ENCODE peak calls at places on chromosomes 13 and 19, in seven cellular contexts. G is GM12891, R is GM12878, L is H1, B is SK-N-SH, I is K562, A is HepG2. X is an unnamed sample.

GRCh38 chr13:98274921-98275487 is 97.9 kb upstream of the RNF113B start:
- DNase-seq in B (no peak), L (no peak), G (no peak), I (no peak), R (no peak), A (no peak), X (no peak)

GRCh38 chr13:80508031-80508430 is 167.1 kb upstream of the SPRY2 start:
- DNase-seq in R (no peak), G (no peak), I (no peak), A (no peak), L (no peak), B (no peak), X (no peak)

GRCh38 chr19:52498571-52498970 is 28.9 kb upstream of the ZNF808 start:
- DNase-seq in G (no peak), L (no peak), I (no peak), B (no peak), A (no peak), R (no peak), X (no peak)

GRCh38 chr19:45640849-45641273 is 1.7 kb upstream of the EML2 start:
- DNase-seq in R (no peak), L (no peak), B (no peak), G (no peak), A (peak; percentile 13), I (peak; percentile 43), X (no peak)

GRCh38 chr19:44745887-44746600 is 2.5 kb upstream of the BCL3 start:
- DNase-seq in A (no peak), I (no peak), L (no peak), R (no peak), G (no peak), B (no peak), X (no peak)

GRCh38 chr13:45113809-45114208 is 6.5 kb upstream of the GTF2F2 start:
- DNase-seq in B (no peak), A (no peak), L (no peak), R (no peak), I (no peak), G (no peak), X (no peak)

GRCh38 chr13:35804901-35805300 is 326.3 kb downstream of the DCLK1 start:
- DNase-seq in G (no peak), L (no peak), R (no peak), B (no peak), A (no peak), I (no peak), X (no peak)

GRCh38 chr13:23352161-23352560 is 81.3 kb downstream of the SACS start:
- DNase-seq in I (no peak), A (no peak), R (no peak), L (no peak), B (peak; percentile 69), G (no peak), X (no peak)

GRCh38 chr19:18999896-19000620 is 33.3 kb downstream of the SUGP2 start:
- DNase-seq in B (peak; percentile 47), I (no peak), L (no peak), R (no peak), A (no peak), G (no peak), X (no peak)

GRCh38 chr13:26735677-26736076 is 24.9 kb downstream of the GPR12 start:
- DNase-seq in B (no peak), R (no peak), L (no peak), I (no peak), G (no peak), A (no peak), X (no peak)

GRCh38 chr19:33393286-33394005 is 19.9 kb downstream of the CEBPG start:
- DNase-seq in G (peak; percentile 33), I (no peak), B (peak; percentile 47), A (peak; percentile 54), R (no peak), L (no peak), X (no peak)

GRCh38 chr13:87128006-87128405 is 543.2 kb upstream of the SLITRK5 start:
- DNase-seq in B (no peak), I (no peak), R (no peak), A (no peak), L (peak; percentile 43), G (no peak), X (no peak)

DNA sequence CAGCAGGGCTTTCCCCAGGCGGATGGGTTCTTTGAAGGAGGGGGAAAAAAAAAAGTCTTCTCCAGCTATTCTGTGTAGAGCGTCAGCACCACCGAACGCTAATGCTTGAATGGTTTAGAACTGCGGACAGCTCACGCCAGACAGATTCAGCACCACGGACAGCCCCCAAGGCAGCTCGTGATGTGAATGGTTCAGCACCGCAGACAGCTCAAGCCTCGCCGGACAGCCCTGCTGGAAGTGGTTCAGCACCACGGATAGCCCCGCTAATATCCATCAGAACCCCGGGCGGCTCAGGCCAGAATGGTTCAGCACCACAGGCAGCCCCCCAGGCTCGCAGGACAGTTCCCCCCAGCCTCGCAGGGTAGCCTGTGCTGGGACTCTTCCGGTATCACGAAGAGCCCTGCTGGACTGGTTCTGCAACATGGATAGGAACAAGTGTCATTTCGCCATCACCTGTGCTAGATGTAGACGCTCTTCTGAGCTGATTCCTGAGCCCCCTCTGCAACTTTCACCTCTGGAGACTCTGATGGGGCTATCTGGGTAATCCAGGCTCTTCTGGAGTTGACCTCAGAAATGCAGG is 4.9 kb upstream of the SMIM17 start:
- DNase-seq in A (peak; percentile 54), B (no peak), G (peak; percentile 34), R (no peak), L (peak; percentile 65), I (peak; percentile 60), X (no peak)
- TF ChIP-seq TAF1 in A (peak; percentile 78), B (no peak), G (no peak), R (no peak), L (no peak), I (no peak), X (no peak)

DNA sequence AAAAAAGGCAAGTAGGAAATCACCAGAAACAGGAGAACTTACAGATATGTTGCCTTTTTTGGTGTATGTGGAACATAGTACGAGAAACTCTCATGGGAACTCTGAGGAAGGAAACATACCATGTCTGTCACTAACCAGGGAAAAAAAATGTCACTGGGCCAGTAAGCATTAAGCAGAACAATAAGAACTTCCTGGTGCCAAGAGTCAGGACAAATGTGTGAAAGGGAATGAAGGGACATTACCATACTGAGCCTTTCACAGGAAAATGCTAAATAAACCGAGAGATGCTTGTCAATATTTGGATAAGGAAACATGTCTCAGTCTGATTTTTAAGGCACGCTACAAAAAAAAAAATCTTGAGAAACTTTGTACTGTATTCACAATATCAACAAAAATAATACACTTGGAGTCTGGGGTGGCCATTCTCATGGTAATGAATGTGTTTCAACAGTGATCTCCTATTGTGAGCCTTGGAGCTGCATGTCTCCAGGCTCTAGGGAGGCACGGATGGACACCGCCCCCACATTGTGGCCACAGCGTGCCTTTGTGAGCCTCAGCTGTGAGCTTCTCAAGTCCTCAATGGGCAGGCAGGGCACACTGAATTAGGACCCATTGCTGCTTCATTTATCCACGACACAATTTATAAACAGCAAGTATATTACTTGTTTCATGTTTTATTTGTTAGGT is 113.0 kb upstream of the ARGLU1 start:
- DNase-seq in L (peak; percentile 36), G (no peak), R (no peak), B (no peak), A (no peak), I (no peak), X (no peak)
- TF ChIP-seq TAF1 in L (no peak), G (no peak), R (no peak), B (no peak), A (no peak), I (no peak), X (no peak)

DNA sequence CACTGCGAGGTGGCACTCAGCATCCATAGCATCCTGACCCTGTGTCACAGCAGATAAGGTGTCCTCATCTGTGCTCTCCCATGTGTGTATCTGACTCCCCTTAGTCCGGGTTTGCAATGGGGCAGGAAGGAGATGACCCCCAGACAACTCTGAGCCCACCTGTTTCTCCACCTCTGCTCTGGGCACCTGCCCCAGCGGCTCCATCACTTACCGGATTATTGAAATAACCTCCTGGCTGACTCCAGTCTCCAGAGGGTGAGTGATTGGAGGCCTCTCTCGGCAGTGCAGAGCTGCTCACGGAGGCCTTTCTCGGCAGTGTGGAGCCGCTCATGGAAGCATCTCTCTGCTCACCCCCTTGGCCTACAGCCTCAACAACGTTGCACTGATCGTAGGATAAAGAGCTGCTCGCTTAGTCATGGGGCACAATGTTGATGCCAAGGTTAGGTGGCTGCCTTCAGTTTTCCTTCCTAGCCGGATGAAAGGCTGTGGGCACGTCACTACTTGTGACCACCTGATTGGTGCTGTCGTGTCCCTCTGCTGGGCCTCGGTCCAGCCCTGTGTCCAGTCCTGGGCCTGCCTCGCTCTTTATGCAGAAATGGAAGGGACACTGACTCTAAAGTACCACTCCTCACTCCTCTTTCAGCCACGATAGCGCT is 67.6 kb downstream of the TEX29 start:
- DNase-seq in G (no peak), A (no peak), B (no peak), I (no peak), L (no peak), R (no peak), X (no peak)
- TF ChIP-seq TAF1 in G (no peak), A (no peak), B (no peak), I (no peak), L (no peak), R (no peak), X (no peak)

GRCh38 chr19:39238209-39238608 is 6.6 kb downstream of the IFNL3 start:
- DNase-seq in L (no peak), A (no peak), G (no peak), I (no peak), R (no peak), B (no peak), X (no peak)

GRCh38 chr19:39236527-39236926 is 8.3 kb downstream of the IFNL3 start:
- DNase-seq in I (no peak), B (no peak), A (no peak), L (no peak), G (no peak), R (no peak), X (no peak)

GRCh38 chr19:39240421-39240820 is 4.4 kb downstream of the IFNL3 start:
- DNase-seq in B (no peak), R (no peak), L (no peak), I (no peak), A (no peak), G (no peak), X (no peak)

GRCh38 chr19:39238944-39239343 is 5.9 kb downstream of the IFNL3 start:
- DNase-seq in I (no peak), A (no peak), L (no peak), G (no peak), B (no peak), R (no peak), X (no peak)

DNA sequence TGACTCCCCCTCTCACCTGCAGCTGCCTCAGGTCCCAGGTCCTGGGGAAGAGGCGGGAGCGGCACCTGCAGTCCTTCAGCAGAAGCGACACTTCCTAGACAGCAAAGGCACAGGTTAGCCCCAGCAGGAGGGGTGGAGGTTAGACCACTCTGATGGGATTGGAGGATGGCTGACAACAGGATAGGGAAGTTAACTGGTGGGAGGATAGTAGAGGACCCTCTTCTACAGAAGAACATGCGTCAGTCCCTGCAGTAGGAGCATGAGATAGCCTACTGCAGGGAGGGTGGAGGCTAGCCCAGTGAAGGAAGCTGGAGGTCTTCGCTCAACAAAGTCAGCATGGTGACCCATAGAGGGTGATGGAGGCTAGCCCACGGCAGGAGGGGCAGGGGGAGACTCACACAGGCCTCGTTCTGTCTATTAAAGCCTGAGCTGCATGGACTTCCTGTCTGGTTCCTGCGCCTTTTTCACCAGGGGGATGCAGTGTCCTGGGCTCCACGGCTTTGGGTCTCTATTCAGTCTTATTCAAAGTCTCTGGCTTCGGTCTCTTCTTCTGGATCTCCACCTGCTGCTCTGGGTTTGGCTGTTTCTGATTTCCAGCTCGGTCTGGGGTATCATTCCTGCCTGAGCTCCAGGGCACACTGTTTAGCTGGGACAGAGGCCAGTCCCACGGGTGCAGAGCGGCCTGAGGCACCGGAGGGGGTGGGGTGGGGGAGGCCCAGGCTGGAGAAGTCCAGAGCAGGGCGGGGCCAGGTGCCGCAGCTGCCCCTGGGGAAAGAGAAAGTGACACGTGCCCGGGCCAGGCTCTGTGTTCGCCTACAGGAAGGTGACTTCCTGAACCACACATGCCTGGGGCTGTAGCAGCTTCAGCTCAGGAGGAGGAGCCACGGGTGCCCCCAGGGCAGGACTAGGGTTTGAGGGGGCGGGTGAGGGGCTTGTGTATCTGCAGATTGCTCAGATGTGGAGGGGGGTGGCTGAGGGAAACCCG is 7.3 kb downstream of the IFNL3 start:
- DNase-seq in A (peak; percentile 45), I (peak; percentile 78), G (peak; percentile 53), B (no peak), L (no peak), R (peak; percentile 45), X (peak; percentile 51)
- TF ChIP-seq TAF1 in A (no peak), I (no peak), G (no peak), B (no peak), L (no peak), R (no peak), X (no peak)

X was measured in GM12892.